ENCODE peak calls at places on chromosome 21, in six cellular contexts. D is HFF-Myc; V is activated naive CD4-positive, alpha-beta T cell; E is neural crest cell; W is lung microvascular endothelial cell; K is C1 segment of cervical spinal cord. X is an unnamed sample.

GRCh38 chr21:42059141-42059540 is 12.0 kb upstream of the UMODL1 start:
- DNase-seq in D (no peak), V (no peak), E (no peak), W (no peak), K (no peak), X (no peak)

GRCh38 chr21:42685036-42685435 is 31.6 kb downstream of the PDE9A start:
- DNase-seq in D (no peak), V (no peak), E (no peak), W (no peak), K (no peak), X (no peak)

GRCh38 chr21:42839271-42840231 is 39.8 kb downstream of the WDR4 start:
- DNase-seq in D (no peak), V (no peak), E (no peak), W (no peak), K (no peak), X (peak; percentile 16)

GRCh38 chr21:46189213-46189958 is 5.1 kb upstream of the SPATC1L start:
- DNase-seq in D (no peak), V (no peak), E (no peak), W (peak; percentile 55), K (no peak), X (no peak)

GRCh38 chr21:46323227-46323709 is 402 bp downstream of the C21orf58 start:
- DNase-seq in D (no peak), V (no peak), E (no peak), W (peak; percentile 26), K (no peak), X (no peak)

GRCh38 chr21:18155508-18156193 is 89.0 kb upstream of the CHODL start:
- DNase-seq in D (no peak), V (no peak), E (no peak), W (peak; percentile 1), K (no peak), X (no peak)

GRCh38 chr21:18716578-18717138 is 313.1 kb upstream of the TMPRSS15 start:
- DNase-seq in D (no peak), V (no peak), E (no peak), W (no peak), K (no peak), X (no peak)

GRCh38 chr21:46188226-46189212 is 4.3 kb upstream of the SPATC1L start:
- DNase-seq in D (no peak), V (no peak), E (no peak), W (peak; percentile 85), K (no peak), X (peak; percentile 72)

GRCh38 chr21:45555557-45556301 is 13.5 kb upstream of the SLC19A1 start:
- DNase-seq in D (peak; percentile 48), V (no peak), E (peak; percentile 71), W (peak; percentile 52), K (peak; percentile 80), X (peak; percentile 81)

GRCh38 chr21:34598931-34599400 is 15.9 kb downstream of the RCAN1 start:
- DNase-seq in D (no peak), V (no peak), E (no peak), W (peak; percentile 28), K (no peak), X (no peak)

GRCh38 chr21:14836950-14837349 is 227.8 kb downstream of the NRIP1 start:
- DNase-seq in D (no peak), V (no peak), E (no peak), W (peak; percentile 1), K (no peak), X (no peak)

GRCh38 chr21:45093064-45093532 is 18.7 kb downstream of the ADARB1 start:
- DNase-seq in D (no peak), V (no peak), E (no peak), W (peak; percentile 60), K (no peak), X (peak; percentile 79)

GRCh38 chr21:19402870-19403269 is 999.3 kb upstream of the TMPRSS15 start:
- DNase-seq in D (no peak), V (no peak), E (no peak), W (no peak), K (no peak), X (no peak)

GRCh38 chr21:17794631-17795030 is 24.5 kb downstream of the C21orf91 start:
- DNase-seq in D (no peak), V (no peak), E (no peak), W (no peak), K (no peak), X (no peak)

GRCh38 chr21:16838330-16838729 is 674.5 kb upstream of the CXADR start:
- DNase-seq in D (no peak), V (no peak), E (no peak), W (no peak), K (no peak), X (no peak)

GRCh38 chr21:23977971-23978370 is 1629.3 kb downstream of the MRPL39 start:
- DNase-seq in D (no peak), V (no peak), E (no peak), W (no peak), K (no peak), X (no peak)

GRCh38 chr21:29163381-29164115 is 33.1 kb downstream of the MAP3K7CL start:
- DNase-seq in D (no peak), V (no peak), E (no peak), W (no peak), K (no peak), X (peak; percentile 37)

GRCh38 chr21:33230518-33231324 is 983 bp downstream of the IFNAR2 start:
- DNase-seq in D (no peak), V (no peak), E (peak; percentile 29), W (peak; percentile 84), K (peak; percentile 64), X (peak; percentile 61)

GRCh38 chr21:46122241-46122671 is 24.3 kb downstream of the COL6A2 start:
- DNase-seq in D (no peak), V (no peak), E (no peak), W (no peak), K (no peak), X (peak; percentile 20)

GRCh38 chr21:45351061-45351460 is 53.9 kb upstream of the COL18A1 start:
- DNase-seq in D (no peak), V (no peak), E (no peak), W (no peak), K (no peak), X (no peak)

GRCh38 chr21:45364464-45365185 is 40.3 kb upstream of the COL18A1 start:
- DNase-seq in D (no peak), V (no peak), E (no peak), W (peak; percentile 90), K (no peak), X (peak; percentile 61)

GRCh38 chr21:45076245-45076661 is 1.9 kb downstream of the ADARB1 start:
- DNase-seq in D (no peak), V (no peak), E (no peak), W (no peak), K (no peak), X (no peak)

GRCh38 chr21:39014751-39015150 is 168.5 kb downstream of the PSMG1 start:
- DNase-seq in D (peak; percentile 90), V (no peak), E (no peak), W (peak; percentile 95), K (no peak), X (no peak)

GRCh38 chr21:41953831-41954653 is at the start of gene C2CD2:
- DNase-seq in D (peak; percentile 42), V (no peak), E (peak; percentile 37), W (peak; percentile 86), K (peak; percentile 30), X (peak; percentile 85)

GRCh38 chr21:7933923-7934322 is 2587.5 kb upstream of the TPTE start:
- DNase-seq in D (no peak), V (no peak), E (no peak), W (no peak), K (no peak), X (no peak)

GRCh38 chr21:41086551-41086950 is 81.4 kb upstream of the BACE2 start:
- DNase-seq in D (peak; percentile 17), V (no peak), E (no peak), W (no peak), K (no peak), X (no peak)

GRCh38 chr21:33327326-33327725 is 2.6 kb downstream of the IFNAR1 start:
- DNase-seq in D (no peak), V (no peak), E (no peak), W (no peak), K (no peak), X (no peak)

GRCh38 chr21:43611598-43612369 is 47.5 kb downstream of the HSF2BP start:
- DNase-seq in D (no peak), V (no peak), E (peak; percentile 63), W (peak; percentile 80), K (peak; percentile 12), X (peak; percentile 78)

GRCh38 chr21:41121785-41122415 is 46.1 kb upstream of the BACE2 start:
- DNase-seq in D (peak; percentile 64), V (no peak), E (peak; percentile 88), W (peak; percentile 72), K (peak; percentile 65), X (peak; percentile 82)

GRCh38 chr21:31987696-31988095 is 114.9 kb downstream of the HUNK start:
- DNase-seq in D (no peak), V (no peak), E (no peak), W (no peak), K (no peak), X (peak; percentile 33)

GRCh38 chr21:45142469-45142868 is 68.1 kb downstream of the ADARB1 start:
- DNase-seq in D (peak; percentile 79), V (no peak), E (no peak), W (peak; percentile 61), K (no peak), X (peak; percentile 50)

GRCh38 chr21:44636209-44637017 is 743 bp upstream of the KRTAP10-10 start:
- DNase-seq in D (no peak), V (no peak), E (no peak), W (no peak), K (no peak), X (no peak)

GRCh38 chr21:34844033-34844923 is 175.5 kb downstream of the CLIC6 start:
- DNase-seq in D (no peak), V (no peak), E (no peak), W (peak; percentile 50), K (no peak), X (peak; percentile 61)

GRCh38 chr21:42522271-42522670 is 8.6 kb downstream of the SLC37A1 start:
- DNase-seq in D (no peak), V (no peak), E (no peak), W (no peak), K (no peak), X (no peak)

GRCh38 chr21:35748683-35749314 is 311.5 kb downstream of the SETD4 start:
- DNase-seq in D (no peak), V (no peak), E (no peak), W (no peak), K (no peak), X (no peak)

X was measured in left ventricle myocardium superior.